ENCODE peak calls at places on chromosomes 3 and 15, in six cellular contexts. A is AG04450, O is IMR-90, K is colonic mucosa, U is fibroblast of lung, T is fibroblast of pulmonary artery. V is an unnamed sample.
A peak's percentile ranks its signal among the peaks of the same experiment; 100 is the strongest.

GRCh38 chr3:175386630-175387029 is 527.5 kb downstream of the NAALADL2 start:
- DNase-seq in T (peak; percentile 90), K (no peak), O (peak; percentile 95), A (peak; percentile 49), U (peak; percentile 78), V (no peak)

GRCh38 chr15:100614918-100615317 is 12.5 kb downstream of the ASB7 start:
- DNase-seq in A (no peak), K (peak; percentile 41), T (no peak), U (no peak), O (no peak), V (no peak)

GRCh38 chr15:91055548-91056331 is 33.3 kb upstream of the VPS33B start:
- DNase-seq in U (peak; percentile 57), A (peak; percentile 11), K (peak; percentile 66), O (peak; percentile 55), T (peak; percentile 72), V (peak; percentile 52)

GRCh38 chr3:174247671-174248070 is 611.5 kb upstream of the NAALADL2 start:
- DNase-seq in T (no peak), U (no peak), A (no peak), K (no peak), O (no peak), V (no peak)

GRCh38 chr15:68599560-68600071 is 20.8 kb downstream of the CORO2B start:
- DNase-seq in K (no peak), O (peak; percentile 75), U (peak; percentile 72), A (no peak), T (peak; percentile 63), V (no peak)

GRCh38 chr15:52778457-52778856 is 11.7 kb downstream of the ONECUT1 start:
- DNase-seq in U (no peak), K (no peak), T (no peak), O (no peak), A (no peak), V (no peak)

GRCh38 chr3:33007776-33008175 is 56.3 kb downstream of the CCR4 start:
- DNase-seq in O (no peak), A (no peak), U (no peak), K (no peak), T (no peak), V (no peak)

GRCh38 chr3:158097141-158097540 is 9.1 kb downstream of the SHOX2 start:
- DNase-seq in U (no peak), O (no peak), A (no peak), T (no peak), K (no peak), V (no peak)

GRCh38 chr15:92899910-92900711 is at the start of gene CHD2:
- DNase-seq in T (peak; percentile 87), K (peak; percentile 86), U (peak; percentile 90), O (peak; percentile 89), A (peak; percentile 41), V (peak; percentile 79)

GRCh38 chr15:92897620-92898019 is 2.5 kb upstream of the CHD2 start:
- DNase-seq in U (no peak), K (no peak), T (no peak), A (no peak), O (no peak), V (no peak)

GRCh38 chr15:92901053-92901761 is 1.1 kb downstream of the CHD2 start:
- DNase-seq in K (no peak), A (no peak), U (peak; percentile 49), O (no peak), T (no peak), V (no peak)

GRCh38 chr15:92900712-92901052 is 558 bp downstream of the CHD2 start:
- DNase-seq in T (no peak), U (peak; percentile 29), O (no peak), A (no peak), K (no peak), V (no peak)

DNA sequence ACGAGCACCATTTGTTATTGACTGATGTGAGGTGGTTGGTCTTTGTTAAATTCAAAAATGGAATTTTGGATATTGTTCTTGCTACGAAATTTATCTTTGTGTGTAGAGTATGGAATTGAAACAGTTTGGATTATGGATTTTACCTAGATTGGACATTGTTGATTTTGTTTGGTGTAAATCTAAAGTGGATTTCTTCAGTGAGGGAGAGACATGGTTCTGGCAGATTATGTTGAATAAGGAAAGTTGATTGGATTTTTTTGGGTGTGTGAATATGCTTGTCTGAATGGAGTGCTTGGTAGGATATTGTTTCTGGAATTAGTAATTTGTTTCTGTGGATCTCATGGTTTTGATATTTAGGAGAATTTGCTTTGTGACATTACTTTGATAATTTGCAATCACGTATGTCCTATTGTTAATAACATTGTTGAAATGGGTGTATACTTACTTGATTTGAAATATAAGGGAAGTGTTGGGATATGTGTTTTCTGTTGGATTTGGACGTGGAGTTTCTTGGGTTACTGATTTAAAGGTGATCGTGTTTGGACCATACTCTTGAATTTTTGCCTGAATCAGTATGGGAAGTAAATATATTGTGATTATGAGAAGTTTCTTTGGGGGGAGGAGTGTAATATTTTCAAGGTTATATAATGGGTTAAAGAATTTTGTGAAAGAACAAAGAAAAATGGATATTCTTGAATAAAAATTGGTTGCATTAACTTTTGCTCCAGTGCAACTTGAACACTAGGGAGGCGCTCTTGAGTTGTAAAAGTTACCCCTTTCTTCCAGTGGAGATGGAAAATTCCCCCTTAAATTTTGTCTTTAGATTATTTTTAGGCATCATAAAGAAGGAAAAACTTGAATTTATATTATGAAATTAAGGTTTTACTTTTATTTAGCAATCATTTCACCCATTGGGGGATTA is 875 bp upstream of the CHD2 start:
- DNase-seq in U (no peak), A (no peak), K (no peak), O (peak; percentile 50), T (no peak), V (no peak)
- H3K4me3 ChIP-seq in U (peak overlapping the region; percentile 67), A (no peak overlapping the region), K (peak overlapping the region; percentile 41), O (no peak overlapping the region), T (no peak overlapping the region), V (peak overlapping the region; percentile 61)

DNA sequence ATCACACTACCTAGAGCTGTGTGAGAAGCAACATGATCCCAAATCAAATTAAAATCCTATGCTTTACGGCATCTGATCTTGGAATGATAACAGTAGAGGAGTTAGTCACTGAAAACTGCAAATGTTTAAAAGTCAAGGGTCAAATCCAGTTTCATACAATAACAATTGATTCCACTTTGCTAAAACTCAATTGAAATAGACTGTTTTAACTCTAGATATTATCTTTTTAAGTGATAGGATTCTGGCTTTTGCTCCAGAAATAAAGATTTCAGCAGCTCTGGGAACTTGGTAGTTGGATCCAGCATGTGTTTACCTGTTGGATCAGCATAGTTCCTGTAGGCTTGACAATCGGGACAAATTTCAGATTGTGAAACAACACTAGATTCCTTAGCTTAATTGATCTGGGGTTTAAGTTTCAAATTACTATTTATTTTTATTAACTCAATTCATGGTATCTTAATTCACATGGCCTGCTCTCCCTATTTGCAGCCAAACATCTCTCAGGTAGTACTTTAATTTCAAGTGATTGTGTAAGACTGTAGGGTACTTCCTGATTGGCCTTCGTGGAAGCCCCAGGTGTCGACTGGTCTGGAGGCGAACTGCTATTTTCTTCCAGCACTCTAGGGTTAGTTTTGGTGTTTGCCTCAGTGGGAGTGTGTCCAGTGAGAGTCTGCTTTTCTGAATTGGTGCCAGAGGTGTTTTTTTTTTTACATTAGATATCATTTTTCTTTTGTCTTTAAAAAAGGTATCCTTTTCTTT is 16.6 kb downstream of the NFKBIZ start:
- DNase-seq in A (no peak), T (no peak), U (no peak), O (peak; percentile 57), K (no peak), V (peak; percentile 28)
- TF ChIP-seq CTCF in A (no peak), T (no peak), U (no peak), O (no peak), K (no peak), V (no peak)

GRCh38 chr3:159266779-159267178 is 464.9 kb downstream of the MFSD1 start:
- DNase-seq in O (peak; percentile 6), A (no peak), T (peak; percentile 33), U (peak; percentile 17), K (peak; percentile 38), V (no peak)

GRCh38 chr3:159260049-159260662 is 458.3 kb downstream of the MFSD1 start:
- DNase-seq in A (peak; percentile 68), T (peak; percentile 84), O (peak; percentile 77), K (peak; percentile 58), U (peak; percentile 73), V (no peak)

GRCh38 chr3:159263750-159264561 is 462.1 kb downstream of the MFSD1 start:
- DNase-seq in K (no peak), O (peak; percentile 46), U (peak; percentile 58), A (no peak), T (peak; percentile 69), V (no peak)

DNA sequence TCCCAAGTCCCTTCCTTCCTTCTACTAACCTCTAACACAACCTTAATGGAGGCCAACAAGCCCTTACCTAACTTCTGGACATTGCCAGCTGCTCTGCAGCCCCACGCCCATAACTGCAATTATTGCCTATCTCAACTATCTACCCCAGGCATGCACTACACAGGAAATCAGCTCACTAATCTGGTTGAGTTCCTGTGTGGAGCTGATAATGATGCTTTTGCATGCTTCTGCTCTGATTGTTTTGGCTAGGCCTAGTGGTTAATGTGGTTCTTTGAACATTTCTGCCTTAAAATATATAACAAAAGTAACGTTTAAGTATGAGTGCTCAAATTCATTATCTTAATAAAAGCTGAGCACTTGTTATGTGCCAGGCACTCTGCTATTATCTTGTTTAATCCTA is 463.9 kb downstream of the MFSD1 start:
- DNase-seq in U (no peak), O (no peak), T (no peak), K (no peak), A (no peak), V (no peak)
- H3K4me3 ChIP-seq in U (no peak overlapping the region), O (no peak overlapping the region), T (no peak overlapping the region), K (no peak overlapping the region), A (no peak overlapping the region), V (no peak overlapping the region)

GRCh38 chr3:127003601-127004280 is 20.8 kb downstream of the PLXNA1 start:
- DNase-seq in T (no peak), K (no peak), A (no peak), O (no peak), U (no peak), V (no peak)

GRCh38 chr3:127000792-127001191 is 17.9 kb downstream of the PLXNA1 start:
- DNase-seq in T (no peak), K (no peak), U (no peak), A (no peak), O (no peak), V (no peak)

GRCh38 chr3:127001486-127002194 is 18.7 kb downstream of the PLXNA1 start:
- DNase-seq in O (no peak), U (no peak), K (no peak), T (no peak), A (no peak), V (no peak)

GRCh38 chr3:127003175-127003555 is 20.2 kb downstream of the PLXNA1 start:
- DNase-seq in K (no peak), T (no peak), O (no peak), A (no peak), U (no peak), V (no peak)

DNA sequence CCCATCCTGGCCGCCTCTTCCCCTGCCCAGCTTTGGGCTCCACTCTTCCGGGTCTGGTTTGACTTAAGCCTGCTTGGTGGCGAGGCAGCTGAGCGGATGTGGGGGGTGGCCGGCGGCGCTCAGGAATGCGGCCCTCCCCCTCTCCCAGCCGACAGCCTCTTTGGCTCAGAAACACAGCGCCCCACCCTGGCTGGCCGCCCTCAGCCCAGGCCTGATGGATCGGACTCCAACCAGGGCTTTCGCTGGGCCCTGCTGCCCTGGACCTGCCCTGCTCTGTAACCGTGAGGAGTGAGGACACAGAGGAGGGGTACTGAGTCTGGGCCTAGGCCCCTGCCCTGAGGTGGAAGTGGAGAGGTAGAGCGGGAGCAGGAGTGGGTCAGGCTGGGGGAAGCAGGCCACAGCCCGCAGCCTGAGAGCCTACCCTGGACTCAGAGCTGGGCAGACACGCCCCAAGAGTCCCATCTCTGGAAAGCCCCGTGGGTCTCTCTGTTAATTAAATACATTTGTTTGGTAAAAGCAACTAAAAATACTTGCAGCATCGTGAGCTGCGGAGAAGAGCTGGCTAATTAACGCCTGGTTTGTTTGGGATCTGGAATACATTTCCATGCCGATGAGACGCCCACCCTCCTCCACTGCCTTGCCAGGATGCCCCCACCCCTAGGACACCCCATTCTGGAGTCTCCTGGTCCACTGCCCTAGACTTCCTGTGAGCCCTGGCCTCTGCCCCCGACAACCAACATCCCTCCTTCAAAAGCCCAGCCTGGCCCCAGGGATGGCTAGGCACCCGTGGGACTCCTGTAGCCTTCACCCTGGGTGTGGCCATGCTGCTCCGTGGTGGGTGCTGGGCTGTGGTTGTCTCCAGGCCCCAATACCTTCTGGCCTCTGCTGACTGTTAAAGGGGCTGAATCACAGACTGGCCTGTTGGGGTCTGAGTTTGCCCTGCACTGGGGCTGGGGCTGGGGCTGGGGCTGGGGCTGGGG is 19.6 kb downstream of the PLXNA1 start:
- DNase-seq in K (peak; percentile 54), A (peak; percentile 76), O (peak; percentile 89), T (peak; percentile 92), U (peak; percentile 89), V (no peak)
- TF ChIP-seq CTCF in K (no peak), A (peak; percentile 58), O (peak; percentile 69), T (peak; percentile 52), U (peak; percentile 50), V (no peak)